ENCODE peak calls at places on chromosome 6, in nine cellular contexts. P is astrocyte of the spinal cord, J is body of pancreas, T is fibroblast of lung, V is epithelial cell of esophagus, U is upper lobe of right lung, A is tibial nerve, G is PC-3, H is right lobe of liver. R is an unnamed sample.

GRCh38 chr6:72865467-72865866 is 243.6 kb downstream of the KCNQ5 start:
- DNase-seq in J (no peak), P (peak), G (no peak), V (peak), H (peak), A (no peak), T (peak), U (no peak), R (no peak)

GRCh38 chr6:125102411-125102810 is 51.2 kb upstream of the TPD52L1 start:
- DNase-seq in P (no peak), H (no peak), J (no peak), G (no peak), V (no peak), A (no peak), U (no peak), T (no peak), R (no peak)

GRCh38 chr6:56347526-56347925 is 100.1 kb upstream of the COL21A1 start:
- DNase-seq in H (no peak), P (peak), V (peak), J (no peak), A (no peak), T (peak), U (no peak), G (peak), R (no peak)

GRCh38 chr6:164720-165119 is 127.6 kb upstream of the DUSP22 start:
- DNase-seq in H (no peak), J (no peak), P (no peak), V (no peak), G (no peak), A (no peak), U (no peak), T (no peak), R (no peak)

GRCh38 chr6:119620846-119621570 is 271.4 kb upstream of the MAN1A1 start:
- DNase-seq in V (peak), T (peak), G (peak), J (no peak), U (no peak), P (peak), A (no peak), H (no peak), R (peak)

GRCh38 chr6:81767163-81768000 is 14.9 kb upstream of the TENT5A start:
- DNase-seq in A (no peak), T (peak), P (peak), V (peak), G (peak), U (no peak), H (no peak), J (no peak), R (peak)

GRCh38 chr6:142855877-142856606 is 88.9 kb downstream of the HIVEP2 start:
- DNase-seq in T (no peak), G (no peak), H (no peak), A (no peak), J (no peak), P (no peak), V (no peak), U (no peak), R (no peak)

GRCh38 chr6:35426074-35426473 is 26.1 kb upstream of the FANCE start:
- DNase-seq in U (peak), P (no peak), A (no peak), V (no peak), T (no peak), J (no peak), H (no peak), G (no peak), R (no peak)

GRCh38 chr6:170147056-170147787 is 143.7 kb downstream of the DLL1 start:
- DNase-seq in P (no peak), J (no peak), H (peak), T (no peak), V (no peak), U (no peak), A (no peak), G (no peak), R (no peak)

GRCh38 chr6:125789576-125790402 is 971 bp upstream of the NCOA7 start:
- DNase-seq in T (peak), U (peak), H (peak), G (no peak), A (peak), J (peak), V (peak), P (peak), R (no peak)

GRCh38 chr6:16804007-16804303 is 42.7 kb upstream of the ATXN1 start:
- DNase-seq in J (no peak), G (no peak), H (no peak), P (peak), U (no peak), V (no peak), T (no peak), A (no peak), R (no peak)

GRCh38 chr6:21824431-21825180 is 231.1 kb downstream of the SOX4 start:
- DNase-seq in G (peak), V (no peak), A (no peak), H (no peak), J (no peak), U (no peak), P (no peak), T (no peak), R (no peak)

GRCh38 chr6:32982084-32982701 is 13.8 kb downstream of the BRD2 start:
- DNase-seq in P (no peak), U (no peak), J (no peak), T (no peak), V (no peak), A (no peak), H (no peak), G (peak), R (no peak)

GRCh38 chr6:54102239-54102638 is 9.0 kb upstream of the MLIP start:
- DNase-seq in A (no peak), G (no peak), H (no peak), V (no peak), J (no peak), T (no peak), U (no peak), P (no peak), R (no peak)

GRCh38 chr6:90584636-90585255 is 2.1 kb downstream of the MAP3K7 start:
- DNase-seq in V (peak), U (no peak), T (peak), A (no peak), G (no peak), P (peak), J (no peak), H (no peak), R (no peak)

GRCh38 chr6:161414800-161415199 is 140.9 kb upstream of the AGPAT4 start:
- DNase-seq in P (no peak), V (no peak), J (peak), A (no peak), U (no peak), G (no peak), H (no peak), T (peak), R (no peak)

GRCh38 chr6:162899148-162899547 is 171.4 kb downstream of the PACRG start:
- DNase-seq in A (no peak), J (no peak), H (no peak), V (no peak), G (no peak), P (no peak), T (peak), U (no peak), R (no peak)

GRCh38 chr6:81759782-81760181 is 7.3 kb upstream of the TENT5A start:
- DNase-seq in H (no peak), U (no peak), V (peak), J (no peak), P (peak), A (no peak), G (no peak), T (peak), R (no peak)

GRCh38 chr6:33983109-33983475 is 162.8 kb downstream of the GRM4 start:
- DNase-seq in U (peak), A (no peak), G (peak), H (peak), P (no peak), V (peak), T (no peak), J (peak), R (no peak)

GRCh38 chr6:53771780-53772624 is 22.8 kb upstream of the LRRC1 start:
- DNase-seq in G (peak), T (peak), J (no peak), V (peak), A (no peak), H (no peak), U (no peak), P (no peak), R (no peak)

GRCh38 chr6:52577778-52578473 is 1.1 kb upstream of the TRAM2 start:
- DNase-seq in U (no peak), H (no peak), P (no peak), G (no peak), A (no peak), V (no peak), T (no peak), J (no peak), R (no peak)

GRCh38 chr6:95387845-95388244 is 189.5 kb upstream of the MANEA start:
- DNase-seq in A (no peak), U (no peak), H (no peak), V (no peak), T (no peak), G (no peak), P (no peak), J (no peak), R (no peak)

GRCh38 chr6:159981591-159982245 is 12.8 kb downstream of the IGF2R start:
- DNase-seq in G (no peak), U (no peak), T (peak), A (no peak), H (peak), J (peak), P (peak), V (peak), R (no peak)

GRCh38 chr6:109229536-109229935 is 134.2 kb downstream of the CEP57L1 start:
- DNase-seq in H (no peak), U (no peak), P (no peak), G (peak), A (no peak), T (no peak), V (peak), J (no peak), R (no peak)

GRCh38 chr6:124073820-124074587 is 270.3 kb downstream of the NKAIN2 start:
- DNase-seq in G (no peak), U (no peak), H (no peak), J (no peak), P (no peak), A (no peak), T (no peak), V (no peak), R (no peak)

GRCh38 chr6:160022101-160022500 is 53.2 kb downstream of the IGF2R start:
- DNase-seq in G (no peak), J (no peak), U (no peak), H (no peak), V (no peak), T (no peak), A (no peak), P (no peak), R (no peak)

GRCh38 chr6:16430661-16431089 is 192.3 kb downstream of the GMPR start:
- DNase-seq in J (no peak), A (no peak), T (peak), H (no peak), V (no peak), P (no peak), U (no peak), G (no peak), R (no peak)

DNA sequence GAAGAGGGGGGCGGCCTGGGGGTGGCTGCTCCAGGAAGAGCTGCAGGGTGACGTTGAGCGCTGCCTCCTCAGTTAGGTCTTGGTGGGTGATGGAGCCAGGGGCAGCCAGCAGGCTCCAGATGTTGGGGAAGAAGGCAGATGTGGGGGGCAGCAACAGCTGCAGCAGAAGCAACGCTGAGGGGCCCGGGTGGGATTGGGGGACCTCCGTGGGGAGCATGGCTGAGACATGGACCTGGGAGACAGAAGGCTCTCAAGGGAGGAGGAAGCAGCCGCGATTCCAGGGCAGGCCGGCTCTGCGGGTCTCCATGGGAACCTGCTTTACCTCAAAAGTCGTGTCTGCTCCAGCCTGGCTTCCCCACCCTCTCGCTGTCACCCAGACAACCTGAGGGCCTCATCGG is 566 bp downstream of the VWA7 start:
- DNase-seq in T (no peak), G (peak), A (no peak), U (no peak), J (no peak), V (no peak), P (no peak), H (no peak), R (no peak)
- H3K4me3 ChIP-seq in T (no peak), G (peak), A (no peak), U (peak), J (no peak), V (no peak), P (no peak), H (peak), R (no peak)

DNA sequence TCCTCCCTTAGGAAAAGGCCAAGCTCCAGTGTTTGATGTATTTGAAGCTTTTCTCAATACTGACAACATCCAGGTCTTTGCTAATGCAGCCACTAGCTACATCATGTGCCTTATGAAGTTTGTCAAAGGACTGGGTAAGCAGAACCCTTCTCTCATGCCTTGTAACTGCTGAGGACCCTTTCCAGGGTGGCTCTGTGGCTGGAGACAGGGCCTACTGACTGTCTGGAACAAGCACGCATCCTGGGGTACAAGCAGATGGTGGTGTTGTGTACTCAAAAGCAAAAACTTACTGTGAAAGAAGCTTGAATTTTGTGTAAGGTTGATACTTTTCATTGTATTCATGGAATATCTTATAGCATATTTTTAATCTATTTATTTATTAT is 69.0 kb upstream of the SMIM28 start:
- DNase-seq in J (no peak), T (no peak), V (no peak), H (no peak), U (no peak), G (no peak), A (no peak), P (no peak), R (no peak)
- TF ChIP-seq CTCF in J (no peak), T (no peak), V (no peak), H (no peak), U (no peak), G (no peak), A (no peak), P (no peak), R (no peak)

GRCh38 chr6:166997348-166997747 is 1.8 kb upstream of the CEP43 start:
- DNase-seq in J (no peak), V (no peak), P (no peak), T (no peak), U (no peak), G (no peak), H (no peak), A (no peak), R (no peak)
- H3K4me3 ChIP-seq in J (no peak), V (peak), P (peak), T (peak), U (peak), G (peak), H (no peak), A (no peak), R (peak)

GRCh38 chr6:100035873-100036653 is 42.0 kb upstream of the MCHR2 start:
- DNase-seq in V (peak), P (no peak), H (no peak), U (no peak), J (no peak), T (no peak), G (peak), A (no peak), R (no peak)
- TF ChIP-seq CTCF in V (no peak), P (no peak), H (no peak), U (no peak), J (no peak), T (no peak), G (no peak), A (no peak), R (no peak)

GRCh38 chr6:31396422-31397152 is 6.8 kb upstream of the MICA start:
- DNase-seq in T (peak), V (peak), J (peak), U (peak), G (peak), A (peak), H (peak), P (peak), R (no peak)
- H3K4me3 ChIP-seq in T (no peak), V (no peak), J (no peak), U (no peak), G (no peak), A (no peak), H (no peak), P (no peak), R (no peak)

R was measured in AG04449.